ENCODE peak calls at places on chromosomes 12 and 14, in seven cellular contexts. One of them, this sample, is unnamed.

GRCh38 chr14:99234982-99235491 is 37.0 kb downstream of the BCL11B start:
- DNase-seq in upper lobe of right lung: no peak
- DNase-seq in lower lobe of right lung: no peak
- DNase-seq in upper lobe of left lung: no peak
- DNase-seq in AG04450: no peak
- DNase-seq in mammary epithelial cell: no peak
- DNase-seq in aorta: no peak
- DNase-seq in this sample: no peak

GRCh38 chr12:110941391-110941790 is 21.0 kb upstream of the MYL2 start:
- DNase-seq in upper lobe of right lung: peak
- DNase-seq in lower lobe of right lung: no peak
- DNase-seq in upper lobe of left lung: no peak
- DNase-seq in AG04450: no peak
- DNase-seq in mammary epithelial cell: no peak
- DNase-seq in aorta: no peak
- DNase-seq in this sample: no peak

GRCh38 chr14:99175331-99176155 is 96.5 kb downstream of the BCL11B start:
- DNase-seq in upper lobe of right lung: no peak
- DNase-seq in lower lobe of right lung: no peak
- DNase-seq in upper lobe of left lung: peak
- DNase-seq in AG04450: no peak
- DNase-seq in mammary epithelial cell: no peak
- DNase-seq in aorta: no peak
- DNase-seq in this sample: no peak

GRCh38 chr14:29310757-29311156 is 544.2 kb downstream of the FOXG1 start:
- DNase-seq in upper lobe of right lung: no peak
- DNase-seq in lower lobe of right lung: no peak
- DNase-seq in upper lobe of left lung: no peak
- DNase-seq in AG04450: no peak
- DNase-seq in mammary epithelial cell: no peak
- DNase-seq in aorta: no peak
- DNase-seq in this sample: no peak

GRCh38 chr12:118046430-118046829 is 14.5 kb downstream of the WSB2 start:
- DNase-seq in upper lobe of right lung: no peak
- DNase-seq in lower lobe of right lung: no peak
- DNase-seq in upper lobe of left lung: no peak
- DNase-seq in AG04450: no peak
- DNase-seq in mammary epithelial cell: no peak
- DNase-seq in aorta: no peak
- DNase-seq in this sample: no peak

GRCh38 chr12:20577054-20577453 is 118.1 kb upstream of the SLCO1C1 start:
- DNase-seq in upper lobe of right lung: no peak
- DNase-seq in lower lobe of right lung: no peak
- DNase-seq in upper lobe of left lung: no peak
- DNase-seq in AG04450: no peak
- DNase-seq in mammary epithelial cell: no peak
- DNase-seq in aorta: no peak
- DNase-seq in this sample: no peak

GRCh38 chr12:20646239-20646827 is 48.8 kb upstream of the SLCO1C1 start:
- DNase-seq in upper lobe of right lung: no peak
- DNase-seq in lower lobe of right lung: no peak
- DNase-seq in upper lobe of left lung: no peak
- DNase-seq in AG04450: no peak
- DNase-seq in mammary epithelial cell: peak
- DNase-seq in aorta: no peak
- DNase-seq in this sample: no peak

GRCh38 chr12:15599266-15600037 is 189.7 kb downstream of the EPS8 start:
- DNase-seq in upper lobe of right lung: no peak
- DNase-seq in lower lobe of right lung: no peak
- DNase-seq in upper lobe of left lung: no peak
- DNase-seq in AG04450: peak
- DNase-seq in mammary epithelial cell: peak
- DNase-seq in aorta: peak
- DNase-seq in this sample: no peak

GRCh38 chr12:76109879-76110278 is 25.4 kb upstream of the NAP1L1 start:
- DNase-seq in upper lobe of right lung: no peak
- DNase-seq in lower lobe of right lung: no peak
- DNase-seq in upper lobe of left lung: no peak
- DNase-seq in AG04450: no peak
- DNase-seq in mammary epithelial cell: peak
- DNase-seq in aorta: no peak
- DNase-seq in this sample: no peak

GRCh38 chr12:16844875-16845274 is 238.9 kb upstream of the LMO3 start:
- DNase-seq in upper lobe of right lung: no peak
- DNase-seq in lower lobe of right lung: no peak
- DNase-seq in upper lobe of left lung: no peak
- DNase-seq in AG04450: no peak
- DNase-seq in mammary epithelial cell: no peak
- DNase-seq in aorta: no peak
- DNase-seq in this sample: no peak

GRCh38 chr12:115885040-115885439 is 392.5 kb downstream of the MED13L start:
- DNase-seq in upper lobe of right lung: no peak
- DNase-seq in lower lobe of right lung: no peak
- DNase-seq in upper lobe of left lung: no peak
- DNase-seq in AG04450: no peak
- DNase-seq in mammary epithelial cell: no peak
- DNase-seq in aorta: no peak
- DNase-seq in this sample: no peak

GRCh38 chr12:22882559-22882958 is 257.6 kb downstream of the ETNK1 start:
- DNase-seq in upper lobe of right lung: no peak
- DNase-seq in lower lobe of right lung: no peak
- DNase-seq in upper lobe of left lung: no peak
- DNase-seq in AG04450: no peak
- DNase-seq in mammary epithelial cell: no peak
- DNase-seq in aorta: no peak
- DNase-seq in this sample: no peak

GRCh38 chr14:22994762-22995275 is 12.5 kb upstream of the AJUBA start:
- DNase-seq in upper lobe of right lung: peak
- DNase-seq in lower lobe of right lung: peak
- DNase-seq in upper lobe of left lung: no peak
- DNase-seq in AG04450: no peak
- DNase-seq in mammary epithelial cell: peak
- DNase-seq in aorta: no peak
- DNase-seq in this sample: no peak

GRCh38 chr12:105067511-105068031 is 16.7 kb downstream of the ALDH1L2 start:
- DNase-seq in upper lobe of right lung: no peak
- DNase-seq in lower lobe of right lung: no peak
- DNase-seq in upper lobe of left lung: no peak
- DNase-seq in AG04450: peak
- DNase-seq in mammary epithelial cell: no peak
- DNase-seq in aorta: no peak
- DNase-seq in this sample: no peak

DNA sequence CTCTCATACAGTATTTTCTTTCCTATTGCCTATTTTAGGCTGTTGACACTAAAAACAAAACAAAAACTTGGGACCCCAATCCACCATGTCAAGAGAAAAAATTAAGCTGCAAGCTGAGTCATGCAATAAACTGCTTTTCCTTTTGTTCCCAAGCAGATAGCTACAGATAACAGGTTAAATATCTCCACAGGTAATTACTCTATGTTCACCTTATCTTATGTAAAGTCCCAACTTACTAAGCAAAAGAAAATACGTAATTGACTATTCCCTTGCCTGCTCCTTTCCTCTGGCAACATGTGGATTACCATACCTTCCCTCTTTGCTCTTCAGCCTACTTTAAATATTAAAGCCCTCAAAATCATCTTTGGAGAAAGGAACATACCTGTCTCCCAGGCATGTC is 19.2 kb upstream of the COX16 start:
- DNase-seq in upper lobe of right lung: no peak
- DNase-seq in lower lobe of right lung: no peak
- DNase-seq in upper lobe of left lung: no peak
- DNase-seq in AG04450: no peak
- DNase-seq in mammary epithelial cell: no peak
- DNase-seq in aorta: no peak
- DNase-seq in this sample: no peak
- H3K27ac ChIP-seq in upper lobe of right lung: no peak
- H3K27ac ChIP-seq in lower lobe of right lung: no peak
- H3K27ac ChIP-seq in upper lobe of left lung: no peak
- H3K27ac ChIP-seq in AG04450: no peak
- H3K27ac ChIP-seq in mammary epithelial cell: no peak
- H3K27ac ChIP-seq in aorta: no peak
- H3K27ac ChIP-seq in this sample: no peak

DNA sequence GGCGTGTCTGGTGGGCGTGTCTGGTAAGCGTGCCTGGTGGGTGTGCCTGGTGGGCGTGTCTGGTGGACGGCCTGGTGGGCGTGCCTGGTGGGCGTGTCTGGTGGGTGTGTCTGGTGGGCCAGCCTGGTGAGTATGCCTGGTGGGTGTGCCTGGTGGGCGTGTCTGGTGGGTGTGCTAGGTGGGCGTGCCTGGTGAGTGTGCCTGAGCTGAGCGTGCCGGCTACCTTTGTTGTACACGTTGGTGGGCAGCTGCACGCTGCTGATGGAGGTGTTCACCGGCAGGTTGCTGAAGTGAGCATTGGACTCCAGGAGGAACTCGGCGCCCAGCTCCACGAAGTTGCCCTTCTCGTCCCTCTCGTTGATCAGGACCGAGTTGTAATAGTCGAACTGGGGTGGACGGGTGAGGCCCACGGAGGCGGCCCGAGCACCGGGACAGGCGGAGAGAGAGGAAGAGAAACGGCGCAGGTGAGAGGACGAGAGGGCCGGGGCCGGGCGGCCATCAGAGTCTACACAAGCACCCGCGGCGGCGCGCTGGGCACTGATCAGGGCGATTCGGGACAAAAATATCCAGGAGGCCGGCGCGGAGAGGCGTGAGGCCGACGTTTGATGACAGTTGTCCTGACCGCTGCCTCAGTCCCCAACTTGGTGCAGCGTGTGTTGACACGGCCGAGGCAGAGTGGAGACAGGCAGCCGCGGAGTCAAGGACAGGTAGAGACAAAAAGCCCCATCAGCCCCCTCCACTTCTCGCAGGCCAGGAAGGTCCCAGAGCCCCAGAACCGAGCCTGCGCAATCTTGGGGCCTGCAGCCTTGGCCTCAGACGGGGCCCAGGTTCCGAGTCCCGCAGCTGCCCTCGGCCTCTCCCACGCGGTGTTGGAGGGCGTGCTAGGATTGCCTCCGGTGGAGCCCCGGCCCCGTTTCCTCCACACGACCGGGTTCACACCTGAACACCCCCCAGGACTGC is 10.5 kb downstream of the CACNA2D4 start:
- DNase-seq in upper lobe of right lung: peak
- DNase-seq in lower lobe of right lung: peak
- DNase-seq in upper lobe of left lung: peak
- DNase-seq in AG04450: no peak
- DNase-seq in mammary epithelial cell: peak
- DNase-seq in aorta: no peak
- DNase-seq in this sample: no peak
- H3K4me3 ChIP-seq in upper lobe of right lung: peak
- H3K4me3 ChIP-seq in lower lobe of right lung: peak
- H3K4me3 ChIP-seq in upper lobe of left lung: no peak
- H3K4me3 ChIP-seq in AG04450: no peak
- H3K4me3 ChIP-seq in mammary epithelial cell: peak
- H3K4me3 ChIP-seq in aorta: no peak
- H3K4me3 ChIP-seq in this sample: peak

GRCh38 chr12:94987806-94988205 is 15.7 kb downstream of the NDUFA12 start:
- DNase-seq in upper lobe of right lung: no peak
- DNase-seq in lower lobe of right lung: no peak
- DNase-seq in upper lobe of left lung: no peak
- DNase-seq in AG04450: no peak
- DNase-seq in mammary epithelial cell: no peak
- DNase-seq in aorta: no peak
- DNase-seq in this sample: no peak

GRCh38 chr12:94980577-94980976 is 22.9 kb downstream of the NDUFA12 start:
- DNase-seq in upper lobe of right lung: no peak
- DNase-seq in lower lobe of right lung: no peak
- DNase-seq in upper lobe of left lung: no peak
- DNase-seq in AG04450: no peak
- DNase-seq in mammary epithelial cell: no peak
- DNase-seq in aorta: no peak
- DNase-seq in this sample: no peak

GRCh38 chr12:94979941-94980340 is 23.6 kb downstream of the NDUFA12 start:
- DNase-seq in upper lobe of right lung: no peak
- DNase-seq in lower lobe of right lung: no peak
- DNase-seq in upper lobe of left lung: no peak
- DNase-seq in AG04450: no peak
- DNase-seq in mammary epithelial cell: no peak
- DNase-seq in aorta: no peak
- DNase-seq in this sample: no peak

GRCh38 chr12:94982456-94982855 is 21.0 kb downstream of the NDUFA12 start:
- DNase-seq in upper lobe of right lung: no peak
- DNase-seq in lower lobe of right lung: no peak
- DNase-seq in upper lobe of left lung: no peak
- DNase-seq in AG04450: no peak
- DNase-seq in mammary epithelial cell: no peak
- DNase-seq in aorta: no peak
- DNase-seq in this sample: no peak

DNA sequence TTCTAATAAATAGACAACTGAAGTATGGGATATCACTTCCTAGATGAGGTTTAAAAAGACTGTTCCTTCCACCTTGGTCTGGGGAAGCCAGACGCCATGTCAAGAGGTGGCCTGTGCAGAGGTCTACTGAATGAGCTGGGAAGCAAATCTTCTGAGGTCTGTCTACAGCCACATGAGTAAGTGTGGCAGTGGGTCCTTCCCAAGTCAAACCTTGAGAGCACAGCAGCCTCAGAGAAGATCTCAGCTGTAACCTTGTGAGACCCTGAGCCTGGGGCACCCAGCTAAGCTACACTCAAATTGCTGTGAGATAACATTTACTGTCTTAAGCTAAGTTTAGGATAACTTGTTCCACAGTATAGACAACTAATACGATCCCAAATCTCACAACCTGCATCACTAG is 20.2 kb downstream of the NDUFA12 start:
- DNase-seq in upper lobe of right lung: no peak
- DNase-seq in lower lobe of right lung: no peak
- DNase-seq in upper lobe of left lung: no peak
- DNase-seq in AG04450: no peak
- DNase-seq in mammary epithelial cell: no peak
- DNase-seq in aorta: no peak
- DNase-seq in this sample: no peak
- H3K27ac ChIP-seq in upper lobe of right lung: no peak
- H3K27ac ChIP-seq in lower lobe of right lung: no peak
- H3K27ac ChIP-seq in upper lobe of left lung: no peak
- H3K27ac ChIP-seq in AG04450: peak
- H3K27ac ChIP-seq in mammary epithelial cell: peak
- H3K27ac ChIP-seq in aorta: no peak
- H3K27ac ChIP-seq in this sample: no peak

DNA sequence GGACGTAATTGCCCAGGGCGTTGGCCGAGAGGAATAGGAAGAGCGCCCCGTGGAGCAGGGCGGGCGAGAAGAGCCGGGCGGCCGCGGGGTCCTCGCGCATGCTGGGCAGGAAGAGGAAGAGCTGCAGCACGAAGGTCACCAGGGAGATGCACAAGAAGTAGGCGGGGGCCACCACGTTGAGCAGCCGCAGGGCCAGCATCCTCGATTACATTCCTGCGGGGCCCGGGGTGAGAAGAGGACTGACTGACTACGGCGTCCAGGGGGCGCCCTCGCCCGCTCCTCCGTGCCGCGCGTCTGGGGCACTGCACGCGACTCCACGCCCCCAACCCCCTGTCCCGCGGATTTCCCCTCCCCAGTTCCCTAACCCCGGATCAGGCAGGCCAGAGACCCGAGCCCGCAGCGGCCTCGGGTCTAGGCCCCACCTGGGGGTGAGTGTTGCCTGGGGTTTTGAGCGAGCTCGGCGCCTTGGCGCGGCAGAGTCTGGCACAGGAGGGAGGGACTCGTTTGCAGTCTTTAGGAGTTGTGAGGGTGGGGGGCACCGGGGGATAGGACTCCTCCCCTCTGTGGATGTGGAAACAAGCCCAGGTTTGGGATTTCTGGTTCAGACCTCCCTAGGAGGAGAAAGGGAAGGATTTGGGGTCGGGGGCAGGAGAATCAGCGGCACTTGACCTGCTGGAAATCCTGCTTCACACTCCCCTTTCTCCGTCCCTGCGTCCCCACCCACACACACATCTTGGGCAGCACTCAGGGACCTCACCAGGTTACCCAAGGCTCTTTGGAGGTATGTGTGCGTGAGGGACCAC is 1.9 kb downstream of the ZDHHC22 start:
- DNase-seq in upper lobe of right lung: no peak
- DNase-seq in lower lobe of right lung: no peak
- DNase-seq in upper lobe of left lung: peak
- DNase-seq in AG04450: no peak
- DNase-seq in mammary epithelial cell: no peak
- DNase-seq in aorta: no peak
- DNase-seq in this sample: no peak
- H3K4me3 ChIP-seq in upper lobe of right lung: no peak
- H3K4me3 ChIP-seq in lower lobe of right lung: no peak
- H3K4me3 ChIP-seq in upper lobe of left lung: no peak
- H3K4me3 ChIP-seq in AG04450: no peak
- H3K4me3 ChIP-seq in mammary epithelial cell: no peak
- H3K4me3 ChIP-seq in aorta: no peak
- H3K4me3 ChIP-seq in this sample: peak

This sample was measured in iPS DF 6.9.